ENCODE peak calls at places on chromosome 21, in six cellular contexts. Y is IMR-90, S is A549, P is heart left ventricle, G is HCT116, Z is body of pancreas. X is an unnamed sample.

GRCh38 chr21:14520535-14520934 is 25.6 kb downstream of the SAMSN1 start:
- ATAC-seq in P (peak), Y (no peak), G (no peak), S (no peak), Z (no peak), X (no peak)

GRCh38 chr21:46515109-46515508 is 56.4 kb downstream of the DIP2A start:
- ATAC-seq in S (no peak), Z (no peak), P (peak), Y (no peak), G (no peak), X (no peak)

GRCh38 chr21:35565204-35565611 is 495.1 kb downstream of the SETD4 start:
- ATAC-seq in S (no peak), Y (peak), Z (peak), G (no peak), P (peak), X (no peak)

GRCh38 chr21:35603471-35603870 is 456.9 kb downstream of the SETD4 start:
- ATAC-seq in G (peak), Z (no peak), Y (no peak), S (no peak), P (no peak), X (no peak)

GRCh38 chr21:15128267-15128666 is 63.5 kb upstream of the NRIP1 start:
- ATAC-seq in Y (no peak), G (no peak), P (no peak), Z (no peak), S (no peak), X (no peak)

GRCh38 chr21:18908641-18909040 is 505.1 kb upstream of the TMPRSS15 start:
- ATAC-seq in Y (no peak), S (no peak), G (no peak), P (peak), Z (no peak), X (no peak)

GRCh38 chr21:46663754-46664153 is 28.3 kb downstream of the PRMT2 start:
- ATAC-seq in Y (no peak), S (no peak), Z (no peak), P (no peak), G (no peak), X (no peak)

GRCh38 chr21:35578831-35579470 is 481.4 kb downstream of the SETD4 start:
- ATAC-seq in Z (no peak), G (no peak), Y (no peak), P (no peak), S (no peak), X (no peak)

GRCh38 chr21:23687154-23687553 is 1920.1 kb downstream of the MRPL39 start:
- ATAC-seq in G (no peak), Z (no peak), S (no peak), P (no peak), Y (no peak), X (no peak)

GRCh38 chr21:32348604-32349332 is 44.0 kb downstream of the URB1 start:
- ATAC-seq in P (no peak), S (no peak), G (no peak), Z (peak), Y (no peak), X (no peak)

GRCh38 chr21:35925497-35925896 is 134.8 kb downstream of the SETD4 start:
- ATAC-seq in Y (peak), Z (peak), S (no peak), G (peak), P (peak), X (no peak)

GRCh38 chr21:46114963-46115362 is 17.1 kb downstream of the COL6A2 start:
- ATAC-seq in Y (no peak), S (no peak), G (no peak), Z (no peak), P (no peak), X (no peak)

GRCh38 chr21:44930543-44930981 is 9.3 kb upstream of the SLX9 start:
- ATAC-seq in Y (no peak), P (no peak), G (no peak), Z (no peak), S (no peak), X (no peak)

GRCh38 chr21:35136586-35137254 is 87.6 kb upstream of the RUNX1 start:
- ATAC-seq in Z (peak), P (peak), Y (peak), G (peak), S (peak), X (no peak)

GRCh38 chr21:34669149-34669879 is 520 bp downstream of the CLIC6 start:
- ATAC-seq in P (peak), S (no peak), Y (peak), G (no peak), Z (peak), X (peak)

GRCh38 chr21:45508607-45509565 is 33.4 kb downstream of the SLC19A1 start:
- ATAC-seq in Z (no peak), P (no peak), Y (peak), G (peak), S (no peak), X (no peak)

GRCh38 chr21:27590271-27590670 is 623.4 kb upstream of the ADAMTS5 start:
- ATAC-seq in G (no peak), Y (no peak), S (no peak), P (peak), Z (no peak), X (no peak)

GRCh38 chr21:45706299-45706698 is 62.8 kb downstream of the PCBP3 start:
- ATAC-seq in G (no peak), Z (no peak), P (no peak), S (no peak), Y (no peak), X (no peak)

GRCh38 chr21:35615325-35615724 is 445.0 kb downstream of the SETD4 start:
- ATAC-seq in G (no peak), S (no peak), Y (no peak), Z (no peak), P (no peak), X (no peak)

GRCh38 chr21:17786219-17787181 is 32.7 kb downstream of the C21orf91 start:
- ATAC-seq in P (no peak), S (no peak), Y (no peak), G (no peak), Z (no peak), X (no peak)

GRCh38 chr21:17783816-17784598 is 35.1 kb downstream of the C21orf91 start:
- ATAC-seq in Y (no peak), P (peak), Z (no peak), G (no peak), S (no peak), X (no peak)

GRCh38 chr21:17783003-17783402 is 36.2 kb downstream of the C21orf91 start:
- ATAC-seq in Z (no peak), Y (no peak), G (no peak), S (no peak), P (no peak), X (no peak)

GRCh38 chr21:17785403-17785788 is 33.8 kb downstream of the C21orf91 start:
- ATAC-seq in S (no peak), G (no peak), P (no peak), Z (no peak), Y (no peak), X (no peak)

GRCh38 chr21:17784604-17785402 is 34.4 kb downstream of the C21orf91 start:
- ATAC-seq in Y (no peak), S (no peak), Z (no peak), G (no peak), P (no peak), X (no peak)
- TF ChIP-seq POLR2A in Y (no peak), S (no peak), Z (no peak), G (no peak), P (no peak), X (no peak)

DNA sequence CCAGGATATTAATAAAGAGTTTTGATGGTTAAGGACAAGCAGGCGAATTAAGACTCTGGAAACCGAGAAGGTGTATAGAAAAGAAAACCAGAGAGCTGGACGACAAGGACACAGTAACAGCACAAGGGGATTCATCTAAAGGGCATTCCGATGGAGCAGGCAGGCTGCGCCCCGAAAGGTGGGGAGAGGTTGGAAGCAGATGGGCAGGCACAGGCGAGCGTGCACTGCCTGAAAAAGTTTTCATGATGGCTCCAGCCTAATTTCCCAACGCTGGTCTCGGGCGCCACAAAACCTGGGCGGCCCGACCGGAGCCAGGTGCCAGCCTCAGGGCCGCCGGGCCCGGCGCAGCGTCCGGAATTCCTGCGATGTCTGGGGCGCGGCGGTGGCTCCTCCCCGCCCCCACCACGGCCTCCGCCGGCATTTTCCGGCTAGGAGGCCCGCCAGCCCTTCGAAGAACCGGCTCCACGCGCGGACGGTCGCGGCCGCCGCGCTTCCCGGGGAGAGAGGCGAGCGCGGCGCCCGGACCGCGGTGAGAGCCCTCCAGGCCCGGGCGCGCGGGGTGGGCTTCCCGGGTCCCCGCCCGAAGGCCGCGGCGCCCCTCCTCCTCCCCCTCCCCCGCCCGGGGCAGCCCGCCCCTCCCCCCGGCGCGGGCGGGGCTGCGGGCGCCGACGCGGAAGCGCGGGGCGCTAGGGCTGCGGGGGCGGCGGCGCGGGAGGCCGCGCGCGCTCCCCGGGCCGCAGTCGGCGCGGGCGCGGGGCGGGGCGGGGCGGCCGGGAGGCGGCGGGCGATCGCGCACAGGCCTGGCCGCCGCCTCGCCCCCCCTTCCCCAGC is 701 bp upstream of the DYRK1A start:
- ATAC-seq in P (peak), G (peak), Y (peak), Z (peak), S (peak), X (peak)
- TF ChIP-seq POLR2A in P (no peak), G (peak), Y (peak), Z (peak), S (peak), X (peak)

GRCh38 chr21:25732091-25732760 is 2.5 kb downstream of the ATP5PF start:
- ATAC-seq in Y (no peak), S (no peak), Z (no peak), P (no peak), G (no peak), X (no peak)

GRCh38 chr21:25733859-25734653 is 648 bp downstream of the ATP5PF start:
- ATAC-seq in P (peak), S (peak), Y (peak), G (peak), Z (no peak), X (no peak)

GRCh38 chr21:25735221-25735894 is 586 bp downstream of the GABPA start:
- ATAC-seq in G (peak), S (peak), Y (peak), P (peak), Z (peak), X (peak)

GRCh38 chr21:25735895-25736597 is 1.3 kb downstream of the GABPA start:
- ATAC-seq in Z (no peak), G (peak), P (no peak), S (peak), Y (peak), X (no peak)

GRCh38 chr21:25734654-25735220 is at the start of the genes ATP5PF and GABPA:
- ATAC-seq in P (peak), S (peak), Z (peak), G (peak), Y (peak), X (peak)
- TF ChIP-seq POLR2A in P (peak), S (peak), Z (peak), G (peak), Y (peak), X (peak)

DNA sequence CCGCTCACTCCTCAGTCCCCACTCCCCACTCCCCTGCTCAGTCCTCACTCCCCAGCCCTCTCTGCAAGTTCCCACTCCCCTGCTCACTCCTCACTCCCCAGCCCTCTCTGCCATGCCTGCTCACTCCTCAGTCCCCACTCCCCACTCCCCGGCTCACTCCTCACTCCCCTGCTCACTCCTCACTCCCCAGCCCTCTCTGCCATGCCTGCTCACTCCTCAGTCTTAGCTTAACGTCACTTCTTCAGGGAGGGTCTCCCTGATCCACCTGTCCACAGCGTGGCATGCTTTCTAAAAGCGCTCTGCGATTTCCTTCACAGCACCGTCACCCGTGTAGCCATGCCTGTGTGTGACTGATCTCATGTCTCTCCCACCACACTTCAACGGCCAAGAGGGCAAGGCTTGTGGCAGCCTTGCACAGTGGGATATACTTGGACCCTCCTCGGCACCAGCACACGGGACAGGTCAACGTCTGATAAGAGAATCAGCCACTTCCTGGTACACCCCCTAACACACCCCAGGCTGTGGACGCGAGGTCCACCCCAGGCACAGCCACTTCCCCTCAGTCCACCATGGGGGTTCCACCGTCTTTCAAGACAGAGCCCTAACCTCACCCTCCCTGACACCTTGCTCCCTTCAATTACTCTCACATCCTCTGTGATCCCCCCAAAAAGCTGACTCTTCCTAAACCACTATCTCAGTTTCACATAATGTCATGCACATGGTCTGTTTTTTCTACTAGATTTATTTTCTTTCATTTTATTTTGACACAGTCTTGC is 14.0 kb downstream of the PRDM15 start:
- ATAC-seq in Y (no peak), G (no peak), P (peak), S (no peak), Z (no peak), X (no peak)
- TF ChIP-seq POLR2A in Y (no peak), G (no peak), P (no peak), S (no peak), Z (no peak), X (no peak)

GRCh38 chr21:33383056-33383888 is 19.9 kb upstream of the IFNGR2 start:
- ATAC-seq in S (peak), Z (peak), P (peak), Y (peak), G (peak), X (peak)
- TF ChIP-seq POLR2A in S (no peak), Z (peak), P (no peak), Y (peak), G (no peak), X (no peak)

DNA sequence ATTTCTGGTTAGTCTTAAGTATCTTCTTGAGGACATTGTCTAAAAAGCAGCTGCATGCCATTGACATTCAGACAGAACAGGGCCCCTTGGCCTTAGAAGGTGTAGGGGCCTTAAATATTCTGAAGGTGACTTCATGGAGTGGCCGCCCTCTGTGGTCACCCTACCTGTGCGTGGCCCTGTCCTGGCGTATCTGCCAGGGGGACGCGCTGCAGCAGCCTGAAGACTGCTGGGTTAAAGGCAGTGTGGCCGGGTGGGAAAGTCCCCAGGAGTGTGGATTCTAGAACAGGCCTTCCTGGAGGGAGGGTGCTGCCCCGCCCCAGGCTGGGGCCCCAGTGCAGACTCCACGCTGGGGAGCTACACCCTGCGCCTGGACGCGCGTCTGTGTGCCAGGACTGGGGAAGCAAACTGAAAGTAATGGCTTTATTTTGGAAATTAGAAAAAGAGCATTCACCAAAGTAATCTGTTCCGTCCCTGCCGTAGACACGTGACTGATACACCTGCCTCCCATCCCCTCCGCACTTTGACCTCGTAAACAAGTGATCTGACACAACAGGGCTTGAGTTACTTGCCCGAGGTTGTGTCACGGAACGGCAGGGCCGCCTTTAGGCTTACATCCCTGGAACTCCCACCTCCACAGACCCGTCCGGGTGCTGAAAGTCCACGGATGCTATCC is 1.8 kb downstream of the AGPAT3 start:
- ATAC-seq in P (peak), Z (peak), Y (no peak), G (no peak), S (peak), X (no peak)
- TF ChIP-seq POLR2A in P (no peak), Z (peak), Y (no peak), G (no peak), S (no peak), X (no peak)

GRCh38 chr21:38809170-38809878 is 3.6 kb downstream of the ETS2 start:
- ATAC-seq in Z (no peak), G (no peak), S (no peak), P (no peak), Y (no peak), X (no peak)
- TF ChIP-seq POLR2A in Z (no peak), G (no peak), S (no peak), P (no peak), Y (no peak), X (peak)

DNA sequence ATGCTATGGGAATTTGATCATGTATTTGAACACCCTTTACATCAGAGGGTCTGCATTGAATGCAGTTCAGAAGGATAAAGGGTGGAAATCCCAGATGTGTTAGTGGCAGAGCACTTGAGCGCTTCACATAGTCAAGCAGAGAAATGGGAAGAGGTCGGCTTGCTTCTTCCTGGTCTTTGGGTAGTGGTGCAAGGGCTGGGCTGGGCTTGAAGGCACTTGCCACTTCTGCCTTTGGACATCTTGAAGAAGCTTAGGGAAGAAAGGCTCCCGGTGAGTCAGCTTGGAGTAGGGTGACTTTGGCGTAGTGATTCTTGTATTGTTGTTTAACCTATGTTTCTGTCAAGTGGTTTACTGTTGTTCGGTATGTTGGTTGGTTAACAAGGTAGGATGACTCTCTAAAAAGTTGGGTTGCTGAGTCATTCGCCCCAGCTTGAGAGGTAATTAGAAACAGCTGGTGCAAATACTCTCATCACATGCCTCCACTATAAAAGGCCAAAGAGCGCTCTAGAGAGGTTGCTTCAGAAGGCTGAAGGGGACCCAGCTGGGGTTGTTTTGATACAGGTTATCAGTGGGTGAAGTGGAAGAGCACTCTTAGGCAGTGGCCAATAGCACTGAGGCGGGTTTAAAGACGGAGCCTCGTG is 1.3 kb downstream of the BACH1 start:
- ATAC-seq in S (peak), Y (peak), G (peak), Z (peak), P (peak), X (peak)
- TF ChIP-seq POLR2A in S (no peak), Y (peak), G (no peak), Z (peak), P (no peak), X (no peak)

GRCh38 chr21:37073417-37074194 is 552 bp downstream of the TTC3 start:
- ATAC-seq in G (peak), Y (peak), S (peak), Z (peak), P (peak), X (peak)
- TF ChIP-seq POLR2A in G (no peak), Y (peak), S (no peak), Z (peak), P (no peak), X (no peak)